ENCODE peak calls at places on chromosomes 7 and 10, in four cellular contexts. W is NCI-H2171, G is hepatocyte, H is NCI-H774. Q is an unnamed sample.

GRCh38 chr10:11118696-11119095 is 101.0 kb downstream of the CELF2 start:
- DNase-seq in W (no peak), G (no peak), H (no peak), Q (no peak)

GRCh38 chr10:69025370-69025896 is 36.8 kb downstream of the KIFBP start:
- DNase-seq in W (no peak), G (no peak), H (no peak), Q (no peak)

GRCh38 chr10:45673074-45673628 is 579 bp upstream of the ZFAND4 start:
- DNase-seq in W (peak; percentile 29), G (peak; percentile 47), H (peak; percentile 25), Q (no peak)

GRCh38 chr10:13348216-13349017 is at the start of gene SEPHS1:
- DNase-seq in W (peak; percentile 73), G (peak; percentile 83), H (peak; percentile 78), Q (peak; percentile 86)

GRCh38 chr10:52571516-52572182 is 200.9 kb downstream of the MBL2 start:
- DNase-seq in W (no peak), G (no peak), H (no peak), Q (no peak)

GRCh38 chr10:124587811-124588211 is 126.2 kb downstream of the LHPP start:
- DNase-seq in W (no peak), G (no peak), H (no peak), Q (no peak)

GRCh38 chr10:118459642-118460193 is 117.6 kb upstream of the FAM204A start:
- DNase-seq in W (peak; percentile 13), G (peak; percentile 82), H (peak; percentile 22), Q (peak; percentile 76)

GRCh38 chr10:115921795-115922194 is 351.2 kb downstream of the GFRA1 start:
- DNase-seq in W (no peak), G (no peak), H (no peak), Q (no peak)

GRCh38 chr10:19816420-19817250 is at the start of gene PLXDC2:
- DNase-seq in W (no peak), G (peak; percentile 57), H (no peak), Q (peak; percentile 66)

GRCh38 chr7:44050121-44050914 is 5.8 kb downstream of the DBNL start:
- DNase-seq in W (no peak), G (no peak), H (no peak), Q (no peak)

GRCh38 chr7:4610768-4611467 is 71.2 kb upstream of the FOXK1 start:
- DNase-seq in W (no peak), G (peak; percentile 81), H (peak; percentile 38), Q (peak; percentile 59)

GRCh38 chr10:116080553-116080952 is 192.5 kb downstream of the GFRA1 start:
- DNase-seq in W (no peak), G (no peak), H (no peak), Q (no peak)

GRCh38 chr7:36468361-36469140 is 78.9 kb downstream of the ANLN start:
- DNase-seq in W (no peak), G (no peak), H (no peak), Q (peak; percentile 69)

GRCh38 chr10:97682042-97682441 is 5.0 kb downstream of the AVPI1 start:
- DNase-seq in W (no peak), G (peak; percentile 53), H (no peak), Q (no peak)

GRCh38 chr7:155994253-155994811 is 182.1 kb upstream of the SHH start:
- DNase-seq in W (no peak), G (no peak), H (no peak), Q (no peak)

GRCh38 chr7:41578700-41579099 is 124.2 kb downstream of the INHBA start:
- DNase-seq in W (no peak), G (no peak), H (no peak), Q (no peak)

GRCh38 chr7:78139335-78139734 is 340.8 kb downstream of the PHTF2 start:
- DNase-seq in W (no peak), G (no peak), H (no peak), Q (no peak)

GRCh38 chr7:115096262-115096661 is 174.4 kb downstream of the MDFIC start:
- DNase-seq in W (no peak), G (no peak), H (no peak), Q (no peak)

GRCh38 chr7:41459623-41460256 is 243.2 kb downstream of the INHBA start:
- DNase-seq in W (no peak), G (no peak), H (no peak), Q (no peak)

GRCh38 chr7:116591202-116592040 is 66.6 kb downstream of the CAV1 start:
- DNase-seq in W (peak; percentile 2), G (peak; percentile 30), H (no peak), Q (no peak)

GRCh38 chr7:117110480-117111315 is 157.4 kb downstream of the ST7 start:
- DNase-seq in W (no peak), G (peak; percentile 35), H (no peak), Q (no peak)

GRCh38 chr7:22944506-22944905 is 69.4 kb downstream of the HYCC1 start:
- DNase-seq in W (no peak), G (no peak), H (no peak), Q (no peak)

GRCh38 chr7:5425507-5426225 is 2.0 kb upstream of the TNRC18 start:
- DNase-seq in W (peak; percentile 87), G (peak; percentile 88), H (peak; percentile 78), Q (peak; percentile 92)

GRCh38 chr10:89992575-89992974 is 291.2 kb downstream of the KIF20B start:
- DNase-seq in W (no peak), G (no peak), H (no peak), Q (no peak)